ENCODE peak calls at places on chromosomes 11 and 22, in nine cellular contexts. One of them, this sample, is unnamed.

GRCh38 chr22:49951001-49951677 is 9.4 kb upstream of the PIM3 start:
- DNase-seq in CD4-positive, alpha-beta T cell: no peak
- DNase-seq in WTC11: no peak
- DNase-seq in aorta: no peak
- DNase-seq in CD4-positive, alpha-beta memory T cell: no peak
- DNase-seq in neural progenitor cell: no peak
- DNase-seq in amniotic stem cell: no peak
- DNase-seq in retina: no peak
- DNase-seq in effector memory CD4-positive, alpha-beta T cell: no peak
- DNase-seq in this sample: no peak

GRCh38 chr22:39610246-39610645 is 39.7 kb downstream of the CACNA1I start:
- DNase-seq in CD4-positive, alpha-beta T cell: no peak
- DNase-seq in WTC11: no peak
- DNase-seq in aorta: no peak
- DNase-seq in CD4-positive, alpha-beta memory T cell: no peak
- DNase-seq in neural progenitor cell: no peak
- DNase-seq in amniotic stem cell: no peak
- DNase-seq in retina: no peak
- DNase-seq in effector memory CD4-positive, alpha-beta T cell: no peak
- DNase-seq in this sample: no peak

GRCh38 chr11:101442171-101442570 is 141.6 kb downstream of the TRPC6 start:
- DNase-seq in CD4-positive, alpha-beta T cell: no peak
- DNase-seq in WTC11: no peak
- DNase-seq in aorta: no peak
- DNase-seq in CD4-positive, alpha-beta memory T cell: no peak
- DNase-seq in neural progenitor cell: no peak
- DNase-seq in amniotic stem cell: no peak
- DNase-seq in retina: no peak
- DNase-seq in effector memory CD4-positive, alpha-beta T cell: no peak
- DNase-seq in this sample: peak

GRCh38 chr11:43367382-43368178 is 8.9 kb downstream of the TTC17 start:
- DNase-seq in CD4-positive, alpha-beta T cell: no peak
- DNase-seq in WTC11: no peak
- DNase-seq in aorta: no peak
- DNase-seq in CD4-positive, alpha-beta memory T cell: no peak
- DNase-seq in neural progenitor cell: no peak
- DNase-seq in amniotic stem cell: no peak
- DNase-seq in retina: no peak
- DNase-seq in effector memory CD4-positive, alpha-beta T cell: no peak
- DNase-seq in this sample: no peak

GRCh38 chr22:45376009-45376408 is 37.4 kb downstream of the SMC1B start:
- DNase-seq in CD4-positive, alpha-beta T cell: no peak
- DNase-seq in WTC11: no peak
- DNase-seq in aorta: no peak
- DNase-seq in CD4-positive, alpha-beta memory T cell: no peak
- DNase-seq in neural progenitor cell: no peak
- DNase-seq in amniotic stem cell: no peak
- DNase-seq in retina: no peak
- DNase-seq in effector memory CD4-positive, alpha-beta T cell: no peak
- DNase-seq in this sample: no peak

GRCh38 chr11:15127341-15127740 is 12.6 kb downstream of the INSC start:
- DNase-seq in CD4-positive, alpha-beta T cell: no peak
- DNase-seq in WTC11: no peak
- DNase-seq in aorta: no peak
- DNase-seq in CD4-positive, alpha-beta memory T cell: no peak
- DNase-seq in neural progenitor cell: no peak
- DNase-seq in amniotic stem cell: peak
- DNase-seq in retina: no peak
- DNase-seq in effector memory CD4-positive, alpha-beta T cell: no peak
- DNase-seq in this sample: no peak

GRCh38 chr11:680970-681369 is 14.1 kb downstream of the DEAF1 start:
- DNase-seq in CD4-positive, alpha-beta T cell: no peak
- DNase-seq in WTC11: no peak
- DNase-seq in aorta: no peak
- DNase-seq in CD4-positive, alpha-beta memory T cell: no peak
- DNase-seq in neural progenitor cell: no peak
- DNase-seq in amniotic stem cell: no peak
- DNase-seq in retina: no peak
- DNase-seq in effector memory CD4-positive, alpha-beta T cell: no peak
- DNase-seq in this sample: no peak

GRCh38 chr22:19212302-19212870 is 33.9 kb upstream of the SLC25A1 start:
- DNase-seq in CD4-positive, alpha-beta T cell: no peak
- DNase-seq in WTC11: no peak
- DNase-seq in aorta: no peak
- DNase-seq in CD4-positive, alpha-beta memory T cell: no peak
- DNase-seq in neural progenitor cell: no peak
- DNase-seq in amniotic stem cell: no peak
- DNase-seq in retina: no peak
- DNase-seq in effector memory CD4-positive, alpha-beta T cell: no peak
- DNase-seq in this sample: no peak

GRCh38 chr22:27531782-27532530 is 269.6 kb downstream of the MN1 start:
- DNase-seq in CD4-positive, alpha-beta T cell: no peak
- DNase-seq in WTC11: no peak
- DNase-seq in aorta: no peak
- DNase-seq in CD4-positive, alpha-beta memory T cell: no peak
- DNase-seq in neural progenitor cell: no peak
- DNase-seq in amniotic stem cell: peak
- DNase-seq in retina: no peak
- DNase-seq in effector memory CD4-positive, alpha-beta T cell: no peak
- DNase-seq in this sample: peak

GRCh38 chr22:49241174-49241851 is 586.4 kb downstream of the BRD1 start:
- DNase-seq in CD4-positive, alpha-beta T cell: no peak
- DNase-seq in WTC11: no peak
- DNase-seq in aorta: no peak
- DNase-seq in CD4-positive, alpha-beta memory T cell: no peak
- DNase-seq in neural progenitor cell: no peak
- DNase-seq in amniotic stem cell: no peak
- DNase-seq in retina: no peak
- DNase-seq in effector memory CD4-positive, alpha-beta T cell: no peak
- DNase-seq in this sample: no peak